ENCODE peak calls at places on chromosomes 6 and 20, in five cellular contexts. P is Panc1; T is activated CD8-positive, alpha-beta memory T cell treated with anti-CD3 and anti-CD28 coated beads for 48 hours; Y is uterus; Q is right cardiac atrium. U is an unnamed sample.

GRCh38 chr6:6861346-6861745 is 246.4 kb upstream of the RREB1 start:
- DNase-seq in P (no peak), T (no peak), Q (no peak), Y (no peak), U (no peak)

GRCh38 chr6:9095671-9096260 is 660.4 kb upstream of the SLC35B3 start:
- DNase-seq in P (no peak), T (no peak), Y (no peak), Q (no peak), U (no peak)

GRCh38 chr6:33206027-33206863 is 1.8 kb downstream of the HSD17B8 start:
- DNase-seq in Y (no peak), T (no peak), Q (no peak), P (no peak), U (peak)

GRCh38 chr6:108876929-108877775 is 28.9 kb downstream of the ARMC2 start:
- DNase-seq in Q (peak), Y (peak), T (no peak), P (no peak), U (peak)

GRCh38 chr6:89974776-89975175 is 80.5 kb downstream of the GJA10 start:
- DNase-seq in T (no peak), Q (no peak), P (no peak), Y (no peak), U (no peak)

GRCh38 chr20:51423810-51424209 is 118.7 kb downstream of the NFATC2 start:
- DNase-seq in T (no peak), Q (no peak), Y (no peak), P (no peak), U (no peak)

GRCh38 chr20:34974246-34974645 is 18.6 kb downstream of the MYH7B start:
- DNase-seq in Y (no peak), P (no peak), Q (no peak), T (no peak), U (no peak)

GRCh38 chr6:11244387-11245126 is 12.1 kb upstream of the NEDD9 start:
- DNase-seq in Q (no peak), Y (no peak), P (no peak), T (no peak), U (no peak)

GRCh38 chr6:10393544-10394225 is 21.2 kb downstream of the TFAP2A start:
- DNase-seq in T (no peak), Y (no peak), P (no peak), Q (no peak), U (no peak)

GRCh38 chr6:133609404-133610270 is 279.3 kb upstream of the TCF21 start:
- DNase-seq in T (no peak), Y (no peak), P (peak), Q (no peak), U (no peak)

GRCh38 chr6:170284866-170285469 is 5.9 kb downstream of the DLL1 start:
- DNase-seq in P (no peak), Y (no peak), Q (no peak), T (no peak), U (no peak)

GRCh38 chr20:53930651-53931504 is 139.5 kb downstream of the BCAS1 start:
- DNase-seq in Y (no peak), T (no peak), Q (no peak), P (no peak), U (no peak)

GRCh38 chr20:51876511-51876910 is 74.2 kb upstream of the SALL4 start:
- DNase-seq in Q (no peak), Y (no peak), T (no peak), P (no peak), U (no peak)

GRCh38 chr20:36644032-36644712 is 1.8 kb downstream of the SLA2 start:
- DNase-seq in P (no peak), Q (no peak), Y (no peak), T (no peak), U (no peak)

GRCh38 chr6:146968041-146968760 is 236.0 kb upstream of the STXBP5 start:
- DNase-seq in P (peak), Y (no peak), T (no peak), Q (no peak), U (no peak)

GRCh38 chr20:48638546-48638945 is 189.3 kb downstream of the PREX1 start:
- DNase-seq in P (peak), T (no peak), Q (no peak), Y (no peak), U (no peak)

GRCh38 chr6:74879234-74879633 is 326.6 kb downstream of the COL12A1 start:
- DNase-seq in T (no peak), Q (no peak), P (no peak), Y (no peak), U (no peak)

GRCh38 chr20:22389836-22390542 is 194.4 kb downstream of the FOXA2 start:
- DNase-seq in Q (no peak), T (no peak), Y (no peak), P (peak), U (no peak)

GRCh38 chr6:38024908-38025307 is 205.4 kb downstream of the ZFAND3 start:
- DNase-seq in Y (no peak), Q (no peak), P (no peak), T (no peak), U (no peak)

GRCh38 chr6:115882771-115883170 is 177.9 kb downstream of the FRK start:
- DNase-seq in P (no peak), Q (no peak), Y (no peak), T (no peak), U (no peak)

GRCh38 chr20:10177326-10177725 is 41.3 kb upstream of the SNAP25 start:
- DNase-seq in P (no peak), Y (no peak), T (no peak), Q (no peak), U (no peak)

U was measured in lower leg skin.